ENCODE peak calls at places on chromosomes 1 and 21, in seven cellular contexts. J is dorsolateral prefrontal cortex; A is CD8-positive, alpha-beta memory T cell; F is transverse colon; D is upper lobe of right lung; Y is stomach; Z is effector memory CD4-positive, alpha-beta T cell. Q is an unnamed sample.

GRCh38 chr1:117664314-117664713 is 58.5 kb downstream of the TENT5C start:
- DNase-seq in A (peak; percentile 43), D (no peak), J (no peak), Y (no peak), Z (peak; percentile 50), F (no peak), Q (no peak)

GRCh38 chr1:97919568-97920261 is 1.1 kb downstream of the DPYD start:
- DNase-seq in D (no peak), Z (no peak), A (no peak), J (no peak), F (no peak), Y (no peak), Q (no peak)

GRCh38 chr1:181083842-181084605 is 4.5 kb upstream of the IER5 start:
- DNase-seq in A (peak; percentile 32), Z (peak; percentile 32), F (peak; percentile 71), D (peak; percentile 67), Y (peak; percentile 62), J (peak; percentile 25), Q (no peak)

GRCh38 chr1:82819234-82819633 is 1018.5 kb downstream of the ADGRL2 start:
- DNase-seq in J (no peak), D (no peak), A (no peak), F (no peak), Y (no peak), Z (no peak), Q (no peak)

GRCh38 chr1:148162363-148162762 is 10.3 kb upstream of the NBPF11 start:
- DNase-seq in J (no peak), Y (no peak), D (no peak), A (no peak), Z (no peak), F (no peak), Q (no peak)

GRCh38 chr1:13901597-13901996 is 201.6 kb downstream of the PRDM2 start:
- DNase-seq in Z (no peak), D (no peak), J (no peak), Y (no peak), A (no peak), F (no peak), Q (no peak)

GRCh38 chr1:205612556-205612955 is 19.3 kb downstream of the ELK4 start:
- DNase-seq in Z (no peak), Y (no peak), D (no peak), A (no peak), F (no peak), J (no peak), Q (no peak)

GRCh38 chr1:36217667-36218066 is 6.6 kb upstream of the THRAP3 start:
- DNase-seq in J (peak; percentile 41), A (no peak), Z (no peak), F (no peak), Y (no peak), D (no peak), Q (no peak)

GRCh38 chr1:44616991-44617702 is 57.1 kb downstream of the TMEM53 start:
- DNase-seq in Z (no peak), J (no peak), A (no peak), F (peak; percentile 26), D (no peak), Y (no peak), Q (no peak)

GRCh38 chr1:93692001-93692400 is 10.4 kb upstream of the BCAR3 start:
- DNase-seq in F (no peak), Z (no peak), A (no peak), J (no peak), Y (no peak), D (no peak), Q (no peak)

GRCh38 chr1:226973898-226974543 is 33.9 kb downstream of the COQ8A start:
- DNase-seq in A (no peak), F (peak; percentile 33), D (no peak), Y (no peak), Z (no peak), J (no peak), Q (no peak)

GRCh38 chr1:178931843-178932551 is 61.1 kb upstream of the ANGPTL1 start:
- DNase-seq in Z (no peak), D (no peak), Y (no peak), F (peak; percentile 63), J (no peak), A (no peak), Q (no peak)

GRCh38 chr1:171142451-171143121 is 42.5 kb upstream of the FMO2 start:
- DNase-seq in D (no peak), F (peak; percentile 13), Y (no peak), J (no peak), Z (no peak), A (no peak), Q (no peak)

GRCh38 chr1:230132758-230133157 is 65.7 kb downstream of the GALNT2 start:
- DNase-seq in F (no peak), D (no peak), Z (no peak), Y (no peak), A (no peak), J (no peak), Q (no peak)

GRCh38 chr1:45767035-45767434 is 16.6 kb upstream of the IPP start:
- DNase-seq in D (no peak), Y (no peak), J (no peak), A (no peak), Z (no peak), F (no peak), Q (no peak)

GRCh38 chr1:81681570-81681969 is 119.2 kb upstream of the ADGRL2 start:
- DNase-seq in D (no peak), F (no peak), Z (no peak), A (no peak), J (no peak), Y (peak; percentile 35), Q (no peak)

DNA sequence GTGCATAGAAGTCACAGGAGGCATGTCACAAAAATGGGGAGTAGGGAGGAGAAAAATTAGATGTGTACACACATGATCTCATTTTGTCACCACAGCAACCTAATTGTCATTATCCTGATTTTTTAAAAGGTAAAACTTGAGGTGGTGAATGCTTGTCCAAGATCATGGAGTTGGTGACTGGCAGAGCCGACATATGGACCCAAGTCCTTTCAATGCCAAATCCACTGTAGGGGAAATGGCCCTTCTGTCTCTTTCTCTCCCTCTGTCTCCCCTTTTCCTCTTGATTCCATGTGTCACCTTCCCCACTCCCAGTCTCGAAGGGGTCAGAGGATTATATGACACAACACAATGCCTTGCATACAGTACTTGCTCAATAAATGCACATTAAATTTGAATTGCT is 65.7 kb upstream of the JUN start:
- DNase-seq in A (no peak), F (no peak), Y (no peak), D (no peak), Z (no peak), J (no peak), Q (no peak)
- H3K27ac ChIP-seq in A (no peak overlapping the region), F (peak overlapping the region; percentile 21), Y (no peak overlapping the region), D (peak overlapping the region; percentile 6), Z (no peak overlapping the region), J (no peak overlapping the region), Q (peak overlapping the region; percentile 19)

DNA sequence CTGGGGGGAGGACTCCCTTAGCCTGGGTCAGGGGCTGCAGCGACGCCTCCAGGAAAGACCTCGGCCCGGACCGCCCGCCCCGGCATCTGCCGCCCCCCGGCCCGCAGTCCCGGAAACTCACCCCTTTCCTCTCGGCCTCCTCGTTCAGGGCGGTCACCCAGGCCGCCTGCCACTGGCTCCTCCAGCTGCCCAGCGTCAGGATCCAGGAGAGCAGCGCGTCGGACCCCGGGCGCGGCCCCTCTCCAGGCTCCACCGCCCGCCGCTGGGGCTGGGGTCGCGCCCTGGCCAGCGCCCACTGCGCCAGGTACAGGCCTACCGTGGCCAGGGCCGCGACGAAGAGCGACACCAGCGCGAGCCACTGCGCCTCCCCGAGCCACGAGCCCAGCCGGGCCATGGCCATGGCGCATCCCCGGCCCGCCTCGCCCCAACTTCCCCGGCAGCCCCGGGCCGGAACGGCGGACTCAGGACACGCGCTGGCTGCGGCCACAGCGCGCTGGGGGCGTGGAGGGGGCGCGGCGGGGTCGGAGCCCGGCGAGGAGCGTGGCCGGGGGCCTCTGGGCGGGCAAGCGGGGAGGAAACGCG is 478 bp downstream of the C2CD2 start:
- DNase-seq in A (no peak), J (no peak), D (peak; percentile 78), Z (no peak), Y (peak; percentile 30), F (peak; percentile 26), Q (no peak)
- H3K27ac ChIP-seq in A (peak overlapping the region; percentile 6), J (peak overlapping the region; percentile 60), D (no peak overlapping the region), Z (no peak overlapping the region), Y (peak overlapping the region; percentile 86), F (peak overlapping the region; percentile 79), Q (peak overlapping the region; percentile 33)

DNA sequence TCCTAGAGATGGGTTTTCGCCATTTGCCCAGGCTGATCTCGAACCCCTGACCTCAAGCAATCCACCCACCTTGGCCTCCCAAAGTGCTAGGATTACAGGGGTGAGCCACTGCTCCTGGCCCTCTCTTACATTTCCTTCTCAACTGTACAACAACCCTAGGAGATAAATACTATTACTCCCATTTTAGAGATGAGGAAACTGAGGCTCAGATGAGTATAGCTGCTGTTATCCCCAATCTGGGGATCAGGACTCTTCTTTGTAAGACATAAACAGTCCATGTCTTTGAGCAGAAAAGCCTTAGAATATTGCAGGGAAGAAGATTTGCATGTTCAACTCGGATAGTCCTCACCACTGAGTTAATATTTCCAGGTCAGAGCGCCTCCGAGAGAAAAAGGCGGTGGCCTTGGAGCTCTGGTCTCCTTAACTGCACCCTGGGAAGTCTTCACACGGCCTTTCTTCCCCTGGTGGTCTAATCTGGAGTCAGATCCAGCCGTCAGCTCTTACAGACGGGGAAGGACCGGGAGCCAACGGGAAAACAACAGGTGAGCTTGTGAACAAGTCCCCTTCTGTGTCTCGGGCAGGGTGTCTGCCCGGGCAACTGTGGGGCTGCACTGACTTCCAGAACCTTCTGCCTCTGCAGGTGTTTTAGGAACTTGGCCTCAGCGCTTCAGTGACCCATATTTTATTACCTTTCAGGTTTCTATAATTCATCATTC is 5.9 kb upstream of the OLIG1 start:
- DNase-seq in Z (no peak), Y (no peak), J (no peak), D (no peak), F (no peak), A (no peak), Q (no peak)
- H3K27ac ChIP-seq in Z (no peak overlapping the region), Y (no peak overlapping the region), J (peak overlapping the region; percentile 52), D (no peak overlapping the region), F (no peak overlapping the region), A (no peak overlapping the region), Q (peak overlapping the region; percentile 72)

GRCh38 chr1:19517017-19517416 is 31.7 kb upstream of the CAPZB start:
- DNase-seq in J (no peak), D (no peak), F (no peak), Y (no peak), A (no peak), Z (no peak), Q (no peak)

GRCh38 chr1:19512545-19512944 is 27.2 kb upstream of the CAPZB start:
- DNase-seq in Z (no peak), D (no peak), J (no peak), F (no peak), Y (no peak), A (no peak), Q (no peak)

GRCh38 chr1:19505694-19506457 is 20.5 kb upstream of the CAPZB start:
- DNase-seq in A (no peak), F (no peak), J (no peak), Z (no peak), D (no peak), Y (no peak), Q (no peak)

GRCh38 chr1:19514391-19514831 is 29.1 kb upstream of the CAPZB start:
- DNase-seq in J (no peak), D (no peak), Y (no peak), Z (no peak), A (no peak), F (peak; percentile 22), Q (no peak)

GRCh38 chr1:19511117-19511516 is 25.8 kb upstream of the CAPZB start:
- DNase-seq in F (no peak), D (no peak), A (no peak), Y (no peak), J (no peak), Z (no peak), Q (no peak)
- H3K27ac ChIP-seq in F (no peak overlapping the region), D (no peak overlapping the region), A (no peak overlapping the region), Y (no peak overlapping the region), J (no peak overlapping the region), Z (no peak overlapping the region), Q (no peak overlapping the region)